ENCODE peak calls at places on chromosomes 2 and 18, in nine cellular contexts. One of them, this sample, is unnamed.

GRCh38 chr2:18848641-18849040 is 259.3 kb upstream of the NT5C1B start:
- DNase-seq in HEK293T: no peak
- DNase-seq in tibial nerve: no peak
- DNase-seq in IMR-90: no peak
- DNase-seq in H7: no peak
- DNase-seq in G401: no peak
- DNase-seq in Right ventricle myocardium superior: no peak
- DNase-seq in HuH-7: no peak
- DNase-seq in activated naive CD4-positive, alpha-beta T cell treated with anti-CD3 and anti-CD28 coated beads for 36 hours: no peak
- DNase-seq in this sample: no peak

GRCh38 chr2:147424766-147425165 is 420.1 kb upstream of the ACVR2A start:
- DNase-seq in HuH-7: no peak
- DNase-seq in tibial nerve: no peak
- DNase-seq in activated naive CD4-positive, alpha-beta T cell treated with anti-CD3 and anti-CD28 coated beads for 36 hours: no peak
- DNase-seq in IMR-90: no peak
- DNase-seq in Right ventricle myocardium superior: no peak
- DNase-seq in HEK293T: no peak
- DNase-seq in H7: no peak
- DNase-seq in G401: no peak
- DNase-seq in this sample: no peak

GRCh38 chr2:221571391-221572179 is 519 bp downstream of the EPHA4 start:
- DNase-seq in IMR-90: peak; percentile 37
- DNase-seq in H7: peak; percentile 67
- DNase-seq in G401: peak; percentile 52
- DNase-seq in tibial nerve: no peak
- DNase-seq in Right ventricle myocardium superior: peak; percentile 45
- DNase-seq in HuH-7: no peak
- DNase-seq in HEK293T: peak; percentile 23
- DNase-seq in activated naive CD4-positive, alpha-beta T cell treated with anti-CD3 and anti-CD28 coated beads for 36 hours: peak; percentile 6
- DNase-seq in this sample: peak; percentile 67

GRCh38 chr2:65231121-65231520 is 3.5 kb downstream of the ACTR2 start:
- DNase-seq in tibial nerve: no peak
- DNase-seq in HEK293T: no peak
- DNase-seq in activated naive CD4-positive, alpha-beta T cell treated with anti-CD3 and anti-CD28 coated beads for 36 hours: no peak
- DNase-seq in Right ventricle myocardium superior: no peak
- DNase-seq in G401: no peak
- DNase-seq in HuH-7: no peak
- DNase-seq in H7: no peak
- DNase-seq in IMR-90: peak; percentile 61
- DNase-seq in this sample: peak; percentile 52

GRCh38 chr2:45793998-45794720 is 142.7 kb downstream of the PRKCE start:
- DNase-seq in G401: no peak
- DNase-seq in Right ventricle myocardium superior: no peak
- DNase-seq in activated naive CD4-positive, alpha-beta T cell treated with anti-CD3 and anti-CD28 coated beads for 36 hours: no peak
- DNase-seq in HEK293T: no peak
- DNase-seq in tibial nerve: no peak
- DNase-seq in IMR-90: peak; percentile 18
- DNase-seq in H7: no peak
- DNase-seq in HuH-7: no peak
- DNase-seq in this sample: no peak

GRCh38 chr2:25711641-25712369 is 38.4 kb upstream of the DTNB start:
- DNase-seq in HEK293T: no peak
- DNase-seq in IMR-90: no peak
- DNase-seq in G401: no peak
- DNase-seq in tibial nerve: no peak
- DNase-seq in activated naive CD4-positive, alpha-beta T cell treated with anti-CD3 and anti-CD28 coated beads for 36 hours: no peak
- DNase-seq in Right ventricle myocardium superior: no peak
- DNase-seq in HuH-7: no peak
- DNase-seq in H7: no peak
- DNase-seq in this sample: no peak

GRCh38 chr2:54704688-54705605 is 18.5 kb upstream of the EML6 start:
- DNase-seq in H7: peak; percentile 39
- DNase-seq in Right ventricle myocardium superior: no peak
- DNase-seq in G401: peak; percentile 86
- DNase-seq in HEK293T: peak; percentile 34
- DNase-seq in IMR-90: peak; percentile 77
- DNase-seq in activated naive CD4-positive, alpha-beta T cell treated with anti-CD3 and anti-CD28 coated beads for 36 hours: no peak
- DNase-seq in HuH-7: peak; percentile 65
- DNase-seq in tibial nerve: no peak
- DNase-seq in this sample: peak; percentile 73

GRCh38 chr2:213861638-213862037 is 549.2 kb upstream of the VWC2L start:
- DNase-seq in HuH-7: no peak
- DNase-seq in G401: no peak
- DNase-seq in Right ventricle myocardium superior: no peak
- DNase-seq in HEK293T: no peak
- DNase-seq in activated naive CD4-positive, alpha-beta T cell treated with anti-CD3 and anti-CD28 coated beads for 36 hours: no peak
- DNase-seq in H7: no peak
- DNase-seq in IMR-90: peak; percentile 1
- DNase-seq in tibial nerve: no peak
- DNase-seq in this sample: no peak

GRCh38 chr18:55405655-55406373 is 182.2 kb downstream of the TCF4 start:
- DNase-seq in HEK293T: peak; percentile 50
- DNase-seq in G401: peak; percentile 93
- DNase-seq in HuH-7: no peak
- DNase-seq in Right ventricle myocardium superior: peak; percentile 90
- DNase-seq in IMR-90: peak; percentile 95
- DNase-seq in H7: no peak
- DNase-seq in activated naive CD4-positive, alpha-beta T cell treated with anti-CD3 and anti-CD28 coated beads for 36 hours: peak; percentile 19
- DNase-seq in tibial nerve: peak; percentile 72
- DNase-seq in this sample: peak; percentile 94

GRCh38 chr2:149365826-149366583 is 35.6 kb downstream of the LYPD6 start:
- DNase-seq in Right ventricle myocardium superior: no peak
- DNase-seq in G401: peak; percentile 10
- DNase-seq in tibial nerve: no peak
- DNase-seq in IMR-90: peak; percentile 4
- DNase-seq in H7: no peak
- DNase-seq in HEK293T: no peak
- DNase-seq in HuH-7: peak; percentile 34
- DNase-seq in activated naive CD4-positive, alpha-beta T cell treated with anti-CD3 and anti-CD28 coated beads for 36 hours: no peak
- DNase-seq in this sample: peak; percentile 20

GRCh38 chr2:172252154-172252553 is 149.5 kb upstream of the DLX2 start:
- DNase-seq in Right ventricle myocardium superior: peak; percentile 78
- DNase-seq in activated naive CD4-positive, alpha-beta T cell treated with anti-CD3 and anti-CD28 coated beads for 36 hours: no peak
- DNase-seq in H7: no peak
- DNase-seq in HuH-7: no peak
- DNase-seq in G401: no peak
- DNase-seq in tibial nerve: no peak
- DNase-seq in IMR-90: no peak
- DNase-seq in HEK293T: no peak
- DNase-seq in this sample: no peak

GRCh38 chr2:145654746-145655145 is 1134.8 kb upstream of the ZEB2 start:
- DNase-seq in tibial nerve: no peak
- DNase-seq in IMR-90: no peak
- DNase-seq in activated naive CD4-positive, alpha-beta T cell treated with anti-CD3 and anti-CD28 coated beads for 36 hours: no peak
- DNase-seq in H7: no peak
- DNase-seq in HuH-7: no peak
- DNase-seq in Right ventricle myocardium superior: no peak
- DNase-seq in G401: no peak
- DNase-seq in HEK293T: no peak
- DNase-seq in this sample: no peak

GRCh38 chr2:2156881-2157280 is 174.2 kb downstream of the MYT1L start:
- DNase-seq in activated naive CD4-positive, alpha-beta T cell treated with anti-CD3 and anti-CD28 coated beads for 36 hours: no peak
- DNase-seq in HEK293T: no peak
- DNase-seq in G401: no peak
- DNase-seq in HuH-7: no peak
- DNase-seq in Right ventricle myocardium superior: no peak
- DNase-seq in tibial nerve: no peak
- DNase-seq in H7: no peak
- DNase-seq in IMR-90: no peak
- DNase-seq in this sample: no peak

GRCh38 chr2:235235977-235236767 is 257.7 kb upstream of the AGAP1 start:
- DNase-seq in Right ventricle myocardium superior: no peak
- DNase-seq in IMR-90: no peak
- DNase-seq in G401: no peak
- DNase-seq in HEK293T: no peak
- DNase-seq in tibial nerve: no peak
- DNase-seq in H7: no peak
- DNase-seq in activated naive CD4-positive, alpha-beta T cell treated with anti-CD3 and anti-CD28 coated beads for 36 hours: no peak
- DNase-seq in HuH-7: no peak
- DNase-seq in this sample: peak; percentile 31

GRCh38 chr2:126901459-126901858 is 2.8 kb downstream of the TEX51 start:
- DNase-seq in IMR-90: no peak
- DNase-seq in HuH-7: no peak
- DNase-seq in HEK293T: no peak
- DNase-seq in G401: no peak
- DNase-seq in H7: no peak
- DNase-seq in tibial nerve: no peak
- DNase-seq in Right ventricle myocardium superior: no peak
- DNase-seq in activated naive CD4-positive, alpha-beta T cell treated with anti-CD3 and anti-CD28 coated beads for 36 hours: no peak
- DNase-seq in this sample: no peak

GRCh38 chr2:239357954-239358754 is 42.7 kb downstream of the HDAC4 start:
- DNase-seq in activated naive CD4-positive, alpha-beta T cell treated with anti-CD3 and anti-CD28 coated beads for 36 hours: no peak
- DNase-seq in tibial nerve: no peak
- DNase-seq in G401: no peak
- DNase-seq in H7: peak; percentile 50
- DNase-seq in Right ventricle myocardium superior: no peak
- DNase-seq in IMR-90: peak; percentile 12
- DNase-seq in HuH-7: no peak
- DNase-seq in HEK293T: peak; percentile 27
- DNase-seq in this sample: no peak

GRCh38 chr18:629303-630150 is 27.9 kb upstream of the TYMS start:
- DNase-seq in H7: no peak
- DNase-seq in activated naive CD4-positive, alpha-beta T cell treated with anti-CD3 and anti-CD28 coated beads for 36 hours: no peak
- DNase-seq in HEK293T: no peak
- DNase-seq in IMR-90: no peak
- DNase-seq in G401: no peak
- DNase-seq in tibial nerve: no peak
- DNase-seq in Right ventricle myocardium superior: no peak
- DNase-seq in HuH-7: no peak
- DNase-seq in this sample: no peak

GRCh38 chr2:96267159-96267971 is 1.3 kb downstream of the CIAO1 start:
- DNase-seq in Right ventricle myocardium superior: peak; percentile 54
- DNase-seq in H7: peak; percentile 72
- DNase-seq in HEK293T: peak; percentile 62
- DNase-seq in activated naive CD4-positive, alpha-beta T cell treated with anti-CD3 and anti-CD28 coated beads for 36 hours: peak; percentile 74
- DNase-seq in tibial nerve: no peak
- DNase-seq in IMR-90: peak; percentile 37
- DNase-seq in HuH-7: peak; percentile 66
- DNase-seq in G401: no peak
- DNase-seq in this sample: peak; percentile 43

GRCh38 chr2:203718087-203718486 is 11.6 kb downstream of the CD28 start:
- DNase-seq in H7: no peak
- DNase-seq in HEK293T: no peak
- DNase-seq in Right ventricle myocardium superior: no peak
- DNase-seq in HuH-7: no peak
- DNase-seq in IMR-90: peak; percentile 2
- DNase-seq in activated naive CD4-positive, alpha-beta T cell treated with anti-CD3 and anti-CD28 coated beads for 36 hours: peak; percentile 75
- DNase-seq in tibial nerve: no peak
- DNase-seq in G401: no peak
- DNase-seq in this sample: peak; percentile 24

GRCh38 chr2:85828725-85829124 is 60.1 kb downstream of the ST3GAL5 start:
- DNase-seq in IMR-90: no peak
- DNase-seq in activated naive CD4-positive, alpha-beta T cell treated with anti-CD3 and anti-CD28 coated beads for 36 hours: no peak
- DNase-seq in tibial nerve: no peak
- DNase-seq in Right ventricle myocardium superior: no peak
- DNase-seq in HEK293T: no peak
- DNase-seq in G401: no peak
- DNase-seq in H7: no peak
- DNase-seq in HuH-7: no peak
- DNase-seq in this sample: no peak

GRCh38 chr2:76599732-76600368 is 889.1 kb upstream of the GCFC2 start:
- DNase-seq in IMR-90: peak; percentile 67
- DNase-seq in HEK293T: peak; percentile 67
- DNase-seq in Right ventricle myocardium superior: peak; percentile 46
- DNase-seq in activated naive CD4-positive, alpha-beta T cell treated with anti-CD3 and anti-CD28 coated beads for 36 hours: peak; percentile 11
- DNase-seq in G401: peak; percentile 55
- DNase-seq in tibial nerve: no peak
- DNase-seq in H7: peak; percentile 47
- DNase-seq in HuH-7: peak; percentile 28
- DNase-seq in this sample: peak; percentile 39

GRCh38 chr2:45497355-45497754 is 113.7 kb downstream of the SRBD1 start:
- DNase-seq in Right ventricle myocardium superior: no peak
- DNase-seq in activated naive CD4-positive, alpha-beta T cell treated with anti-CD3 and anti-CD28 coated beads for 36 hours: peak; percentile 66
- DNase-seq in IMR-90: peak; percentile 43
- DNase-seq in H7: no peak
- DNase-seq in HEK293T: no peak
- DNase-seq in G401: no peak
- DNase-seq in tibial nerve: no peak
- DNase-seq in HuH-7: no peak
- DNase-seq in this sample: no peak

GRCh38 chr2:98188351-98189046 is 101.5 kb downstream of the VWA3B start:
- DNase-seq in H7: no peak
- DNase-seq in activated naive CD4-positive, alpha-beta T cell treated with anti-CD3 and anti-CD28 coated beads for 36 hours: no peak
- DNase-seq in HEK293T: no peak
- DNase-seq in Right ventricle myocardium superior: no peak
- DNase-seq in G401: no peak
- DNase-seq in IMR-90: no peak
- DNase-seq in HuH-7: no peak
- DNase-seq in tibial nerve: no peak
- DNase-seq in this sample: peak; percentile 11